ENCODE peak calls at places on chromosomes 13 and 19, in four cellular contexts. T, H, I and A are unnamed samples.

GRCh38 chr13:87884874-87885273 is 213.7 kb downstream of the SLITRK5 start:
- DNase-seq in H (peak), T (peak), I (peak), A (no peak)

GRCh38 chr19:12646551-12646950 is 20.0 kb downstream of the MAN2B1 start:
- DNase-seq in T (no peak), H (no peak), I (no peak), A (no peak)

GRCh38 chr13:106230450-106230849 is 305.0 kb downstream of the EFNB2 start:
- DNase-seq in H (peak), T (no peak), I (no peak), A (no peak)

GRCh38 chr19:13840751-13841338 is 36.1 kb upstream of the NANOS3 start:
- DNase-seq in I (no peak), T (no peak), H (no peak), A (no peak)

GRCh38 chr13:84844473-84844872 is 954.7 kb downstream of the SLITRK6 start:
- DNase-seq in T (no peak), I (peak), H (no peak), A (no peak)

GRCh38 chr13:107977175-107977574 is 238.2 kb downstream of the LIG4 start:
- DNase-seq in H (no peak), I (peak), T (no peak), A (no peak)

GRCh38 chr13:23384111-23384510 is 49.4 kb downstream of the SACS start:
- DNase-seq in I (no peak), T (no peak), H (peak), A (no peak)

GRCh38 chr13:98927954-98928927 is 49.6 kb downstream of the DOCK9 start:
- DNase-seq in T (no peak), H (peak), I (peak), A (no peak)

GRCh38 chr19:18794692-18795091 is 3.6 kb upstream of the COMP start:
- DNase-seq in I (no peak), T (no peak), H (no peak), A (no peak)

GRCh38 chr13:100588350-100589177 is at the start of gene GGACT:
- DNase-seq in T (peak), H (peak), I (peak), A (peak)

GRCh38 chr19:50798116-50798942 is 8.1 kb downstream of the ACP4 start:
- DNase-seq in I (peak), H (no peak), T (no peak), A (no peak)

GRCh38 chr19:7067716-7068115 is 1.8 kb upstream of the ZNF557 start:
- DNase-seq in T (no peak), H (peak), I (no peak), A (no peak)

GRCh38 chr13:112174476-112175110 is 107.6 kb downstream of the SOX1 start:
- DNase-seq in T (no peak), I (no peak), H (no peak), A (no peak)

GRCh38 chr19:2575734-2576481 is 100.0 kb downstream of the GADD45B start:
- DNase-seq in I (no peak), T (no peak), H (peak), A (no peak)

GRCh38 chr13:52130641-52131040 is 1.8 kb upstream of the NEK5 start:
- DNase-seq in H (no peak), T (no peak), I (no peak), A (no peak)

GRCh38 chr13:66659291-66660012 is 570.7 kb downstream of the PCDH9 start:
- DNase-seq in T (no peak), I (no peak), H (no peak), A (no peak)

GRCh38 chr19:34963531-34964406 is at the start of gene ZNF792:
- DNase-seq in I (peak), H (peak), T (peak), A (peak)

GRCh38 chr13:53123536-53123935 is 94.9 kb downstream of the OLFM4 start:
- DNase-seq in I (no peak), H (no peak), T (no peak), A (no peak)

GRCh38 chr13:91346848-91347211 is 657 bp upstream of the MIR17HG start:
- DNase-seq in I (peak), H (no peak), T (peak), A (no peak)

GRCh38 chr13:77584111-77584510 is 48.6 kb downstream of the SCEL start:
- DNase-seq in H (no peak), T (no peak), I (no peak), A (no peak)

GRCh38 chr13:35349673-35350278 is 126.7 kb downstream of the MAB21L1 start:
- DNase-seq in I (peak), H (no peak), T (no peak), A (no peak)

GRCh38 chr19:34482380-34483250 is 1.1 kb downstream of the WTIP start:
- DNase-seq in T (no peak), H (peak), I (peak), A (no peak)

GRCh38 chr13:67229438-67230242 is 496 bp downstream of the PCDH9 start:
- DNase-seq in H (peak), T (no peak), I (peak), A (no peak)

GRCh38 chr13:52118095-52118494 is 10.8 kb downstream of the NEK5 start:
- DNase-seq in I (no peak), H (no peak), T (no peak), A (no peak)

GRCh38 chr19:35869327-35870123 is 1.2 kb downstream of the APLP1 start:
- DNase-seq in I (peak), T (peak), H (peak), A (peak)

GRCh38 chr19:28495046-28495445 is 717.9 kb downstream of the UQCRFS1 start:
- DNase-seq in H (no peak), I (no peak), T (no peak), A (no peak)

GRCh38 chr13:23630349-23631093 is 60.3 kb downstream of the TNFRSF19 start:
- DNase-seq in I (peak), H (no peak), T (no peak), A (no peak)

GRCh38 chr13:81395368-81395767 is 1054.4 kb upstream of the SPRY2 start:
- DNase-seq in T (peak), H (no peak), I (peak), A (no peak)

GRCh38 chr13:84037937-84038464 is 155.7 kb upstream of the SLITRK1 start:
- DNase-seq in I (peak), H (no peak), T (no peak), A (no peak)

GRCh38 chr19:50728084-50728737 is 5.0 kb downstream of the CLEC11A start:
- DNase-seq in I (peak), H (peak), T (peak), A (peak)

GRCh38 chr13:99501952-99502310 is 659 bp downstream of the TM9SF2 start:
- DNase-seq in H (peak), I (peak), T (no peak), A (no peak)

GRCh38 chr13:37608750-37609339 is 10.3 kb upstream of the POSTN start:
- DNase-seq in I (no peak), H (no peak), T (no peak), A (no peak)

GRCh38 chr19:40381321-40381720 is 8.7 kb downstream of the HIPK4 start:
- DNase-seq in T (peak), I (peak), H (no peak), A (no peak)

GRCh38 chr13:99446242-99446641 is 55.0 kb upstream of the TM9SF2 start:
- DNase-seq in I (peak), H (no peak), T (peak), A (no peak)

GRCh38 chr13:75702476-75702875 is 66.3 kb downstream of the LMO7 start:
- DNase-seq in I (no peak), T (no peak), H (no peak), A (no peak)

GRCh38 chr13:77519808-77520207 is 15.7 kb upstream of the SCEL start:
- DNase-seq in T (no peak), I (no peak), H (no peak), A (no peak)

GRCh38 chr13:40682449-40683240 is 16.2 kb upstream of the FOXO1 start:
- DNase-seq in H (peak), I (peak), T (no peak), A (no peak)

GRCh38 chr19:17266026-17266425 is 1.2 kb upstream of the BABAM1 start:
- DNase-seq in I (no peak), H (no peak), T (no peak), A (no peak)

GRCh38 chr19:17266975-17267788 is at the start of gene BABAM1:
- DNase-seq in T (peak), I (peak), H (peak), A (peak)

GRCh38 chr19:17266589-17266974 is 661 bp upstream of the BABAM1 start:
- DNase-seq in T (no peak), I (no peak), H (no peak), A (no peak)

GRCh38 chr19:17264641-17264979 is at the start of gene USHBP1:
- DNase-seq in H (no peak), T (peak), I (peak), A (peak)

DNA sequence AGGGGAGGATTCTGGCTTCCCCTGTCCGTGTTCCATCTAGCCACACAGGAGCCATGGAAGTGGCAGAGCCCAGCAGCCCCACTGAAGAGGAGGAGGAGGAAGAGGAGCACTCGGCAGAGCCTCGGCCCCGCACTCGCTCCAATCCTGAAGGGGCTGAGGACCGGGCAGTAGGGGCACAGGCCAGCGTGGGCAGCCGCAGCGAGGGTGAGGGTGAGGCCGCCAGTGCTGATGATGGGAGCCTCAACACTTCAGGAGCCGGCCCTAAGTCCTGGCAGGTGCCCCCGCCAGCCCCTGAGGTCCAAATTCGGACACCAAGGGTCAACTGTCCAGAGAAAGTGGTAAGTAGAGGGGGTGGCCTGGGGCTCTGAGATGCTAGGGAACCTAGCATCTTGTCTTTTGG is 1.5 kb downstream of the BABAM1 start:
- DNase-seq in H (no peak), I (no peak), T (no peak), A (no peak)
- H4K5ac ChIP-seq in H (no peak), I (no peak), T (no peak), A (no peak)

DNA sequence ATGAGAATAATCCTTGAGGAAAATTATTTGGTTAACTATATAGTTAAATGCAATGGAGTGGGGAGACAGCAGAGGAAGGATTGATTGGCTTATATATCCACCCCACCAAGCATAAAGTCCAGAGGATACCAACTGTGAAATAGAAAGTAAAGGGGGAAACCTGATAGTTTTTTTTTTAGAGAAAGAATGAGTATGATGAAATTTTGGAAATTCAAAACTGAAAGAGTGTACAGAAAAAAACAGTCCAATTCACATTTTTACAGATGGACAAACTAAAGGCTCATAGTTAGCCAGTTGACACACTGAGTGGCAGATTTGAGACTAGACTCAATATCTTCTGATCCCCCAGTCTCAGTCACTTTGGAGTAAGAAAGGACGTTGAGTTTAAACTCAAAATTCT is 51.1 kb downstream of the FNDC3A start:
- DNase-seq in T (no peak), I (no peak), H (peak), A (no peak)
- H4K5ac ChIP-seq in T (no peak), I (no peak), H (peak), A (no peak)

GRCh38 chr19:1481224-1481892 is 2.3 kb upstream of the C19orf25 start:
- DNase-seq in I (no peak), H (no peak), T (peak), A (no peak)
- H4K5ac ChIP-seq in I (no peak), H (no peak), T (no peak), A (no peak)

DNA sequence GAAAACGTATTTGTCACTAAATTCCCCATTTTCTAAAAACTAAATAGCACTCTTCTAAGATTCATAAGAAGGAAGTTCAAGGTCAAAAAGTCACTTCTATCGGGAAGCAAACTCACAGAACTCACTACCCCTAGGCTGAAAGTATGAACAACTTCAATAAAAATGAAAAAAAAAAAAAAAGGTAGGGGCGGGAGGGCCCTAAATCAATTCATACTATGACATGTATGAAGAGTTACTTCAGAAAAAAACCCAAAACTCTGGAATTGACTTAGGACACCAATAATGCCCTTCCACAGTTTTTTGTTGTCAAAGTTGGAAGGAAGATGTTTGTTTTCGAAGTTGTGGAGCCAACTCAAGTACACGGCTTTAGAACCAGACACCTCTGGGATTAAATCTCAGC is 1.1 kb downstream of the SUCLA2 start:
- DNase-seq in H (no peak), T (no peak), I (no peak), A (no peak)
- H4K5ac ChIP-seq in H (no peak), T (no peak), I (no peak), A (no peak)

GRCh38 chr13:74335370-74335769 is 201.2 kb upstream of the KLF12 start:
- DNase-seq in H (no peak), I (no peak), T (no peak), A (no peak)

GRCh38 chr13:74325106-74325505 is 190.9 kb upstream of the KLF12 start:
- DNase-seq in T (no peak), H (peak), I (no peak), A (no peak)

GRCh38 chr13:74324338-74324737 is 190.1 kb upstream of the KLF12 start:
- DNase-seq in H (no peak), I (no peak), T (no peak), A (no peak)

DNA sequence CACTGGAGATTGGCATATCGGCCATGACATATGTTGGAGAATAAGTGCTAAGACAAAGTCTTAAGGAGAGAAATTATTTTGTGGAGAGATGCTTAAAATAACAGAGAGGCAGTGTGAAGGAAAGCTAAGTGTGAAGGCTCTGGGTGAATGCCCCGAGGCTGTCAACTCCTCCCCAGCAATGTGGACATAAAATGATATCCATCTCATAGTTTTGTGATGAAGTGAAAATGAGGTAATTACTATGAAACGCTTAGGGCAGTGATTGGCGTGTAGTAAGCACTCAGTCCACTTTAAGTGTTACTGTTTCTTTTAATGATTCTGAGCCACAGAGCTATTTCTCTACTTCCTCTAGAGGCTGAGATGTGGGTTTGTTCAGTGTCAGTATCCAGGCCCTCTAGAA is 195.8 kb upstream of the KLF12 start:
- DNase-seq in I (no peak), T (no peak), H (no peak), A (no peak)
- H4K5ac ChIP-seq in I (no peak), T (no peak), H (no peak), A (no peak)